ENCODE peak calls at places on chromosome 15, in seven cellular contexts. O is kidney, J is endothelial cell of umbilical vein, Q is psoas muscle, T is PC-3, U is GM06990, N is Panc1. L is an unnamed sample.

GRCh38 chr15:39095218-39095879 is 485.5 kb upstream of the THBS1 start:
- DNase-seq in O (no peak), J (no peak), Q (no peak), T (peak; percentile 37), U (no peak), N (no peak), L (peak; percentile 17)

GRCh38 chr15:55588070-55588817 is at the start of gene PYGO1:
- DNase-seq in O (peak; percentile 87), J (peak; percentile 70), Q (peak; percentile 83), T (peak; percentile 22), U (peak; percentile 26), N (no peak), L (peak; percentile 2)

GRCh38 chr15:36177590-36178281 is 401.7 kb upstream of the CDIN1 start:
- DNase-seq in O (no peak), J (no peak), Q (no peak), T (peak; percentile 90), U (no peak), N (no peak), L (peak; percentile 35)

GRCh38 chr15:39785806-39786205 is 3.2 kb upstream of the FSIP1 start:
- DNase-seq in O (no peak), J (no peak), Q (no peak), T (peak; percentile 21), U (no peak), N (no peak), L (no peak)

GRCh38 chr15:27268923-27269322 is 297.9 kb downstream of the GABRG3 start:
- DNase-seq in O (no peak), J (no peak), Q (no peak), T (no peak), U (no peak), N (no peak), L (no peak)

GRCh38 chr15:32861741-32862140 is 143.9 kb downstream of the GREM1 start:
- DNase-seq in O (peak; percentile 86), J (no peak), Q (peak; percentile 58), T (no peak), U (peak; percentile 30), N (no peak), L (no peak)

GRCh38 chr15:67105065-67105951 is 39.9 kb downstream of the SMAD3 start:
- DNase-seq in O (peak; percentile 83), J (peak; percentile 96), Q (peak; percentile 71), T (peak; percentile 96), U (no peak), N (no peak), L (peak; percentile 98)

GRCh38 chr15:68343579-68344225 is 66.2 kb downstream of the FEM1B start:
- DNase-seq in O (no peak), J (no peak), Q (no peak), T (no peak), U (no peak), N (no peak), L (no peak)

GRCh38 chr15:74482661-74483060 is 21.7 kb upstream of the UBL7 start:
- DNase-seq in O (no peak), J (no peak), Q (no peak), T (peak; percentile 7), U (no peak), N (no peak), L (no peak)
- TF ChIP-seq CTCF in O (no peak), J (no peak), Q (no peak), T (peak; percentile 39), U (no peak), N (no peak), L (no peak)

GRCh38 chr15:49103002-49103401 is 52.4 kb downstream of the COPS2 start:
- DNase-seq in O (no peak), J (no peak), Q (no peak), T (no peak), U (no peak), N (no peak), L (peak; percentile 17)
- H3K36me3 ChIP-seq in O (no peaks in the 10 kb centered on the region), J (peaks cover 5% of the 10 kb centered on the region), Q (no peaks in the 10 kb centered on the region), T (peaks cover 14% of the 10 kb centered on the region), U (peaks cover 7% of the 10 kb centered on the region), N (peaks cover 2% of the 10 kb centered on the region), L (no peaks in the 10 kb centered on the region)

GRCh38 chr15:70754862-70755261 is 8.5 kb downstream of the UACA start:
- DNase-seq in O (no peak), J (no peak), Q (no peak), T (no peak), U (no peak), N (no peak), L (no peak)
- TF ChIP-seq CTCF in O (no peak), J (no peak), Q (no peak), T (peak; percentile 39), U (no peak), N (no peak), L (no peak)

GRCh38 chr15:72511536-72511935 is 37.4 kb downstream of the ARIH1 start:
- DNase-seq in O (no peak), J (no peak), Q (no peak), T (no peak), U (no peak), N (no peak), L (no peak)
- H3K36me3 ChIP-seq in O (no peaks in the 10 kb centered on the region), J (no peaks in the 10 kb centered on the region), Q (no peaks in the 10 kb centered on the region), T (no peaks in the 10 kb centered on the region), U (no peaks in the 10 kb centered on the region), N (no peaks in the 10 kb centered on the region), L (no peaks in the 10 kb centered on the region)

GRCh38 chr15:72272997-72273352 is 621 bp upstream of the PARP6 start:
- DNase-seq in O (no peak), J (no peak), Q (no peak), T (no peak), U (no peak), N (no peak), L (no peak)
- TF ChIP-seq CTCF in O (no peak), J (no peak), Q (no peak), T (no peak), U (no peak), N (peak; percentile 48), L (no peak)

GRCh38 chr15:95804484-95804883 is 526.0 kb upstream of the NR2F2 start:
- DNase-seq in O (no peak), J (no peak), Q (no peak), T (no peak), U (no peak), N (no peak), L (no peak)
- H3K36me3 ChIP-seq in O (no peaks in the 10 kb centered on the region), J (no peaks in the 10 kb centered on the region), Q (no peaks in the 10 kb centered on the region), T (no peaks in the 10 kb centered on the region), U (no peaks in the 10 kb centered on the region), N (no peaks in the 10 kb centered on the region), L (no peaks in the 10 kb centered on the region)

GRCh38 chr15:100903191-100903590 is 16.0 kb upstream of the LRRK1 start:
- DNase-seq in O (no peak), J (no peak), Q (no peak), T (no peak), U (no peak), N (no peak), L (no peak)
- TF ChIP-seq CTCF in O (no peak), J (no peak), Q (no peak), T (no peak), U (no peak), N (no peak), L (no peak)

DNA sequence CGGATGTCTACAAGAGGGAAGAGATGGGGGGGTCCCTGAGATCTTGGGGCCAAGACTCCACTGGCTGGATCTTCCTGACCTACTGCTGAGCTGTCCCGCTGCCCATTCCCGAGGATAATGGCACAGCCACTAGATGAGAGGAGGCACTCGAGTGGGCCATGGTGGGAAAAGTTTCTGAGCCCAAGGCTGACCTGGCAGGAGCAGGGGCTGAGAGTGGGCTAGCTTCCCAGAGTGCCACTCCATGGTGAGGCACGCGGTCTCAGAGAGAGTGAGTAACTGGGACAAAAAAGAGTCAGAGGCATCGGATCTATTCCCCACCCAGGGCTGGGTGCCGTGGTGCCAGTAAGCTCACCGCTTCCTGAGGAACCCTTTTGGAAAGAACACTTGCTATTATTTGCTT is 10.9 kb downstream of the SLC51B start:
- DNase-seq in O (no peak), J (no peak), Q (no peak), T (no peak), U (no peak), N (no peak), L (no peak)
- H3K36me3 ChIP-seq in O (no peaks in the 10 kb centered on the region), J (no peaks in the 10 kb centered on the region), Q (peaks cover 3% of the 10 kb centered on the region), T (no peaks in the 10 kb centered on the region), U (no peaks in the 10 kb centered on the region), N (no peaks in the 10 kb centered on the region), L (no peaks in the 10 kb centered on the region)

GRCh38 chr15:63504979-63505841 is 817 bp downstream of the USP3 start:
- DNase-seq in O (peak; percentile 87), J (peak; percentile 75), Q (peak; percentile 78), T (peak; percentile 47), U (peak; percentile 63), N (no peak), L (peak; percentile 45)
- TF ChIP-seq CTCF in O (peak; percentile 30), J (no peak), Q (peak; percentile 46), T (no peak), U (peak; percentile 37), N (peak; percentile 48), L (peak; percentile 25)

GRCh38 chr15:74635228-74635627 is 19.6 kb downstream of the CLK3 start:
- DNase-seq in O (no peak), J (peak; percentile 76), Q (peak; percentile 83), T (peak; percentile 81), U (peak; percentile 48), N (peak; percentile 69), L (peak; percentile 59)
- H3K36me3 ChIP-seq in O (peaks cover 46% of the 10 kb centered on the region), J (peaks cover 8% of the 10 kb centered on the region), Q (peaks cover 3% of the 10 kb centered on the region), T (peaks cover 27% of the 10 kb centered on the region), U (peaks cover 35% of the 10 kb centered on the region), N (peaks cover 8% of the 10 kb centered on the region), L (peaks cover 18% of the 10 kb centered on the region)

L was measured in bronchial epithelial cell.